ENCODE peak calls at places on chromosome 17, in eight cellular contexts. L is cardiac muscle cell, F is uterus, H is colonic mucosa, Z is lower lobe of right lung, R is HCT116, B is WERI-Rb-1, K is fibroblast of lung. S is an unnamed sample.

GRCh38 chr17:40344321-40345160 is 20.0 kb downstream of the GJD3 start:
- DNase-seq in L (no peak), F (peak; percentile 26), H (no peak), Z (no peak), R (no peak), B (no peak), K (no peak), S (no peak)

GRCh38 chr17:72927146-72927545 is 165.3 kb downstream of the SLC39A11 start:
- DNase-seq in L (no peak), F (no peak), H (no peak), Z (no peak), R (no peak), B (no peak), K (no peak), S (no peak)

GRCh38 chr17:57563968-57564367 is 181.1 kb downstream of the CCDC182 start:
- DNase-seq in L (no peak), F (no peak), H (no peak), Z (no peak), R (no peak), B (no peak), K (no peak), S (no peak)

GRCh38 chr17:48760411-48760810 is 31.9 kb upstream of the HOXB13 start:
- DNase-seq in L (no peak), F (no peak), H (peak; percentile 87), Z (no peak), R (no peak), B (no peak), K (no peak), S (no peak)

GRCh38 chr17:82403662-82404660 is 14.2 kb upstream of the HEXD start:
- DNase-seq in L (no peak), F (no peak), H (no peak), Z (no peak), R (no peak), B (no peak), K (no peak), S (no peak)

GRCh38 chr17:74288785-74289184 is 14.8 kb downstream of the DNAI2 start:
- DNase-seq in L (no peak), F (no peak), H (no peak), Z (no peak), R (no peak), B (no peak), K (no peak), S (no peak)

GRCh38 chr17:63939884-63940283 is 7.8 kb upstream of the CD79B start:
- DNase-seq in L (no peak), F (no peak), H (no peak), Z (no peak), R (no peak), B (no peak), K (no peak), S (no peak)

GRCh38 chr17:74646231-74646630 is 22.7 kb upstream of the CD300E start:
- DNase-seq in L (peak; percentile 39), F (no peak), H (no peak), Z (no peak), R (peak; percentile 54), B (no peak), K (no peak), S (peak; percentile 46)

GRCh38 chr17:52106638-52107261 is 51.8 kb downstream of the CA10 start:
- DNase-seq in L (peak; percentile 50), F (no peak), H (peak; percentile 48), Z (no peak), R (peak; percentile 19), B (peak; percentile 61), K (peak; percentile 6), S (peak; percentile 59)

GRCh38 chr17:58120195-58120822 is 27.9 kb upstream of the OR4D1 start:
- DNase-seq in L (peak; percentile 74), F (no peak), H (peak; percentile 44), Z (no peak), R (peak; percentile 33), B (no peak), K (peak; percentile 70), S (peak; percentile 62)

GRCh38 chr17:41739661-41740352 is 5.4 kb upstream of the HAP1 start:
- DNase-seq in L (no peak), F (no peak), H (no peak), Z (no peak), R (no peak), B (no peak), K (no peak), S (no peak)

GRCh38 chr17:5468075-5468473 is 708 bp downstream of the DHX33 start:
- DNase-seq in L (no peak), F (no peak), H (no peak), Z (no peak), R (no peak), B (peak; percentile 12), K (no peak), S (no peak)
- H3K27ac ChIP-seq in L (peak overlapping the region; percentile 49), F (peak overlapping the region; percentile 80), H (no peak overlapping the region), Z (peak overlapping the region; percentile 70), R (peak overlapping the region; percentile 83), B (peak overlapping the region; percentile 74), K (peak overlapping the region; percentile 48), S (peak overlapping the region; percentile 78)

GRCh38 chr17:36934759-36935630 is 2.3 kb upstream of the LHX1 start:
- DNase-seq in L (peak; percentile 19), F (no peak), H (no peak), Z (no peak), R (no peak), B (no peak), K (no peak), S (no peak)

GRCh38 chr17:36934144-36934758 is 3.0 kb upstream of the LHX1 start:
- DNase-seq in L (no peak), F (no peak), H (no peak), Z (no peak), R (no peak), B (no peak), K (no peak), S (no peak)

GRCh38 chr17:36932383-36933173 is 4.7 kb upstream of the LHX1 start:
- DNase-seq in L (no peak), F (no peak), H (no peak), Z (no peak), R (no peak), B (no peak), K (no peak), S (no peak)

GRCh38 chr17:36931697-36932382 is 5.4 kb upstream of the LHX1 start:
- DNase-seq in L (peak; percentile 40), F (no peak), H (no peak), Z (no peak), R (no peak), B (no peak), K (peak; percentile 33), S (no peak)

DNA sequence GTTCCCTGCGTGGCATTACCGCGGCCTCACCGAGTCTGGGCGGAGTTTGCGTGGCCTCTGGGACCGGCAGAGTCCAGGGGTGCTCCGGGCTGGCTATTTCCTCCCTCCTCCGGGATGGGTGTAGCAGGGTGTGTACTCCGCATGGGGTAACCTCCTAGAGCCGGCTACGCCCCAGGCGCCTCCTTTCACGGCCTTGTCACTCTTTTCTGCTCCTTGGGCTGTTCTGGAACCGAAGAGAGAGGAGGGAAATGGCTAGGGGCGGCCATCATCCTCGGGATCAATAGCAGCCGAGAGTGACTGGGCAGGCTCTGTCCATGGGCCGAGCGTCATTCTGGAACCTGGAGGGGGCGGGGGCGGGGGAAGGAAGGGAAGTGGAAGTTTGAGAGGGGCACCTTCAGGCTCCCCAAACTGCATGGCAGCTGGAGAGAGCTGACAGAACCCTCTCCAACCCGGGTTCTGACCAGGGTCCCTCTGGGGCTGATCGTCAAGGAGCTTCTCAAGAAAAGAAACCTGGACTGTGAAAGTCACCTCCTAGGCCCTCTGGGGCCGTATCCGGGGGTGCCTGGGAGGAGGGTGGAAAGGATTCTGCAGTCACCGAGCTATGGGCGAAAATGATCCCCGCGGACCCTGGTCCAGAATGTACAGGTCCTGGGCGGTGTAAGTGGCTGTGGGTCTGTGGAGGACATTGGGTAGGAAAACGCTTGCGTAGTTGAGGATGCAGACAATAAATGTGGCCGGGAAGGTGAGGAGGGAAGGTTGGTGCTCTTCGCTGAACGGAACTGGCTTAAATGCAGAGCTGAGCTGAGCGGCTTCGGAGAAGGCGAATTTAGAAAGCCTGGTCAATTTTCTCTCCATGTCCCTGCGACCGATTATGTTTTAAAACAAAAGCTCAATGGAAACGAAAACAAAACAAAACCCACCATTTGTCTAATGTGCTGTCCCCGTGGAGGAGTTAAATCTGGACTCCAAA is 3.8 kb upstream of the LHX1 start:
- DNase-seq in L (no peak), F (no peak), H (peak; percentile 45), Z (no peak), R (no peak), B (no peak), K (no peak), S (no peak)
- H3K27me3 ChIP-seq in L (peaks cover 95% of the 10 kb centered on the region), F (peaks cover 92% of the 10 kb centered on the region), H (peaks cover 99% of the 10 kb centered on the region), Z (peaks cover 100% of the 10 kb centered on the region), R (no peaks in the 10 kb centered on the region), B (peaks cover 98% of the 10 kb centered on the region), K (peaks cover 99% of the 10 kb centered on the region), S (peaks cover 89% of the 10 kb centered on the region)

GRCh38 chr17:882827-883585 is 96.6 kb downstream of the NXN start:
- DNase-seq in L (peak; percentile 63), F (peak; percentile 84), H (peak; percentile 39), Z (no peak), R (no peak), B (no peak), K (peak; percentile 88), S (no peak)

GRCh38 chr17:883586-883962 is 96.0 kb downstream of the NXN start:
- DNase-seq in L (no peak), F (no peak), H (no peak), Z (no peak), R (no peak), B (peak; percentile 31), K (no peak), S (no peak)

GRCh38 chr17:879546-879945 is 97.4 kb downstream of the MRM3 start:
- DNase-seq in L (peak; percentile 92), F (peak; percentile 86), H (peak; percentile 55), Z (peak; percentile 88), R (peak; percentile 89), B (no peak), K (peak; percentile 68), S (peak; percentile 81)

GRCh38 chr17:880871-881269 is 98.7 kb downstream of the NXN start:
- DNase-seq in L (no peak), F (no peak), H (no peak), Z (no peak), R (no peak), B (no peak), K (no peak), S (no peak)

GRCh38 chr17:880074-880870 is 98.1 kb downstream of the MRM3 start:
- DNase-seq in L (peak; percentile 38), F (peak; percentile 51), H (no peak), Z (no peak), R (no peak), B (no peak), K (no peak), S (no peak)
- H3K27ac ChIP-seq in L (peak overlapping the region; percentile 87), F (peak overlapping the region; percentile 86), H (peak overlapping the region; percentile 33), Z (peak overlapping the region; percentile 70), R (peak overlapping the region; percentile 42), B (no peak overlapping the region), K (peak overlapping the region; percentile 72), S (no peak overlapping the region)

DNA sequence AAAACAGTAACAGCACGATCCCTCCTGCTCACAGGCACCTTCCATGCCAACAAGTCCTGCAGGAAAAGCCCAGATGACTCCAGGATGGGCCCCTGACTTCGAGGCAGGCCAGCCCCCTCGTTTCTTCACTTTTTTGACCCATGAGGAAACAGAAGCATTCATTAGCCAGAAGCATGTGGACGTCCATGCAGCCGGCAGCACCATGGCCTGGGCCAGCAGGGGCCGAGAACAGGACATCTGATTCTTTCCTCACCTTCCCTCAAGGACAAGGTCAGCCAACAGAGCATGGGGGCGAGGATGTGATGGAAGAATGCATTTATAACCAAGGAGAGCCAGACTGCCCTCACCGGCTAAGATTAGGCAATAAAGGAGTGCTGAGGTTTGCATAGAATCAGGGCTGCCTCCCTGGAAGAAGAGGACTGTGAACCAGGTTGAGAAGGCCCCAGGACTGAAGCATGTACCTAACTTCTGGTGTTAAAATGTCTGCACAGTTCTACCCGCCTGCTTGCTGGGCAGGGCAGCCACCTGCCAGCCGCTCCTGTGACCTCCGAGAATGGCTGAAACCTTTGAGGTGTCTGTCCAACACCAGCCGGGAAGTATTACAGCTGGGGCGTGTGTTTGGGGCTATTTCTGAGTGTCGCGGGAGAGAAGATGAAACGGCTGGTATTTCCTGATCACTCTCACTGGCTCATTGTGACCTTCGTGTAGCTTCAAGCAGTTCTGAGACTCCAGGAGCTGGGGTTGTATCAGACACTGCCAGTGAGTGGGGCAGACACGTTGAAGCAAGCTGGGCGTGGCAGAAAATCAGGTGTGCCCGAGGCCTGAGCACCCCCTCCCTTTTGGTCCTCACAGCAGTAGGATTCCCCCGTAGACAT is 94.0 kb upstream of the TNRC6C start:
- DNase-seq in L (no peak), F (no peak), H (no peak), Z (no peak), R (no peak), B (no peak), K (no peak), S (no peak)
- H3K27me3 ChIP-seq in L (no peaks in the 10 kb centered on the region), F (no peaks in the 10 kb centered on the region), H (no peaks in the 10 kb centered on the region), Z (peaks cover 7% of the 10 kb centered on the region), R (peaks cover 14% of the 10 kb centered on the region), B (no peaks in the 10 kb centered on the region), K (peaks cover 2% of the 10 kb centered on the region), S (no peaks in the 10 kb centered on the region)